ENCODE peak calls at places on chromosomes 11 and 22, in eight cellular contexts. One of them, this sample, is unnamed.

GRCh38 chr11:72471005-72471898 is 36.9 kb upstream of the CLPB start:
- DNase-seq in LNCaP clone FGC: peak; percentile 34
- DNase-seq in mucosa of gallbladder: peak; percentile 74
- DNase-seq in adipocyte: peak; percentile 91
- DNase-seq in naive B cell: peak; percentile 50
- DNase-seq in stimulated activated CD8-positive, alpha-beta memory T cell treated with anti-CD3 and anti-CD28 coated beads, Interleukin-4, amount 100 ng/mL, for 1 hour: peak; percentile 25
- DNase-seq in suprapubic skin: peak; percentile 71
- DNase-seq in PC-9: peak; percentile 52
- DNase-seq in this sample: peak; percentile 64

GRCh38 chr22:38239101-38239761 is 33.6 kb downstream of the TMEM184B start:
- DNase-seq in PC-9: peak; percentile 99
- DNase-seq in naive B cell: no peak
- DNase-seq in stimulated activated CD8-positive, alpha-beta memory T cell treated with anti-CD3 and anti-CD28 coated beads, Interleukin-4, amount 100 ng/mL, for 1 hour: no peak
- DNase-seq in suprapubic skin: no peak
- DNase-seq in LNCaP clone FGC: no peak
- DNase-seq in mucosa of gallbladder: peak; percentile 61
- DNase-seq in adipocyte: peak; percentile 88
- DNase-seq in this sample: peak; percentile 90

GRCh38 chr11:59249535-59249934 is 36.8 kb upstream of the MPEG1 start:
- DNase-seq in naive B cell: no peak
- DNase-seq in suprapubic skin: no peak
- DNase-seq in mucosa of gallbladder: no peak
- DNase-seq in stimulated activated CD8-positive, alpha-beta memory T cell treated with anti-CD3 and anti-CD28 coated beads, Interleukin-4, amount 100 ng/mL, for 1 hour: no peak
- DNase-seq in adipocyte: no peak
- DNase-seq in PC-9: no peak
- DNase-seq in LNCaP clone FGC: no peak
- DNase-seq in this sample: no peak

GRCh38 chr11:9722893-9723292 is 59.0 kb downstream of the SWAP70 start:
- DNase-seq in naive B cell: no peak
- DNase-seq in adipocyte: no peak
- DNase-seq in LNCaP clone FGC: no peak
- DNase-seq in mucosa of gallbladder: no peak
- DNase-seq in stimulated activated CD8-positive, alpha-beta memory T cell treated with anti-CD3 and anti-CD28 coated beads, Interleukin-4, amount 100 ng/mL, for 1 hour: no peak
- DNase-seq in PC-9: no peak
- DNase-seq in suprapubic skin: no peak
- DNase-seq in this sample: no peak

GRCh38 chr11:46183819-46184218 is 62.6 kb upstream of the PHF21A start:
- DNase-seq in PC-9: peak; percentile 94
- DNase-seq in mucosa of gallbladder: no peak
- DNase-seq in LNCaP clone FGC: no peak
- DNase-seq in suprapubic skin: no peak
- DNase-seq in stimulated activated CD8-positive, alpha-beta memory T cell treated with anti-CD3 and anti-CD28 coated beads, Interleukin-4, amount 100 ng/mL, for 1 hour: no peak
- DNase-seq in naive B cell: no peak
- DNase-seq in adipocyte: peak; percentile 59
- DNase-seq in this sample: no peak

GRCh38 chr22:23399367-23400285 is 180.5 kb downstream of the IGLL1 start:
- DNase-seq in PC-9: no peak
- DNase-seq in LNCaP clone FGC: no peak
- DNase-seq in stimulated activated CD8-positive, alpha-beta memory T cell treated with anti-CD3 and anti-CD28 coated beads, Interleukin-4, amount 100 ng/mL, for 1 hour: no peak
- DNase-seq in naive B cell: no peak
- DNase-seq in adipocyte: no peak
- DNase-seq in suprapubic skin: peak; percentile 55
- DNase-seq in mucosa of gallbladder: no peak
- DNase-seq in this sample: no peak

GRCh38 chr11:39990413-39990812 is 1469.0 kb downstream of the LRRC4C start:
- DNase-seq in mucosa of gallbladder: no peak
- DNase-seq in adipocyte: no peak
- DNase-seq in PC-9: no peak
- DNase-seq in LNCaP clone FGC: peak; percentile 22
- DNase-seq in suprapubic skin: no peak
- DNase-seq in naive B cell: no peak
- DNase-seq in stimulated activated CD8-positive, alpha-beta memory T cell treated with anti-CD3 and anti-CD28 coated beads, Interleukin-4, amount 100 ng/mL, for 1 hour: no peak
- DNase-seq in this sample: no peak

GRCh38 chr11:68398870-68399865 is 61.4 kb upstream of the PPP6R3 start:
- DNase-seq in LNCaP clone FGC: no peak
- DNase-seq in adipocyte: no peak
- DNase-seq in suprapubic skin: no peak
- DNase-seq in mucosa of gallbladder: peak; percentile 57
- DNase-seq in PC-9: no peak
- DNase-seq in naive B cell: no peak
- DNase-seq in stimulated activated CD8-positive, alpha-beta memory T cell treated with anti-CD3 and anti-CD28 coated beads, Interleukin-4, amount 100 ng/mL, for 1 hour: no peak
- DNase-seq in this sample: no peak

GRCh38 chr22:47757741-47758140 is 995.3 kb downstream of the TBC1D22A start:
- DNase-seq in PC-9: no peak
- DNase-seq in adipocyte: no peak
- DNase-seq in suprapubic skin: no peak
- DNase-seq in stimulated activated CD8-positive, alpha-beta memory T cell treated with anti-CD3 and anti-CD28 coated beads, Interleukin-4, amount 100 ng/mL, for 1 hour: no peak
- DNase-seq in mucosa of gallbladder: no peak
- DNase-seq in LNCaP clone FGC: no peak
- DNase-seq in naive B cell: no peak
- DNase-seq in this sample: no peak

GRCh38 chr22:20569059-20570058 is 61.9 kb downstream of the MED15 start:
- DNase-seq in naive B cell: no peak
- DNase-seq in stimulated activated CD8-positive, alpha-beta memory T cell treated with anti-CD3 and anti-CD28 coated beads, Interleukin-4, amount 100 ng/mL, for 1 hour: peak; percentile 67
- DNase-seq in adipocyte: peak; percentile 95
- DNase-seq in PC-9: peak; percentile 96
- DNase-seq in LNCaP clone FGC: no peak
- DNase-seq in suprapubic skin: peak; percentile 90
- DNase-seq in mucosa of gallbladder: peak; percentile 88
- DNase-seq in this sample: peak; percentile 79